ENCODE peak calls at places on chromosomes 1 and 21, in six cellular contexts. J is stomach, K is A549, B is body of pancreas, Z is suprapubic skin, A is spleen. S is an unnamed sample. For H3K4me1, the result is how much of the 10 kb centered on the place peaks cover.

GRCh38 chr1:100708476-100709062 is 11.0 kb upstream of the VCAM1 start:
- DNase-seq in J (no peak), K (no peak), B (no peak), Z (no peak), A (no peak), S (no peak)

GRCh38 chr1:54124472-54124871 is 28.3 kb downstream of the CDCP2 start:
- DNase-seq in J (peak), K (no peak), B (peak), Z (no peak), A (peak), S (peak)

GRCh38 chr1:43783671-43784205 is 76.4 kb downstream of the ST3GAL3 start:
- DNase-seq in J (no peak), K (peak), B (no peak), Z (no peak), A (no peak), S (no peak)

GRCh38 chr1:69433073-69433472 is 134.6 kb upstream of the LRRC7 start:
- DNase-seq in J (no peak), K (no peak), B (no peak), Z (no peak), A (no peak), S (no peak)

GRCh38 chr1:12708956-12709555 is 6.9 kb upstream of the AADACL3 start:
- DNase-seq in J (no peak), K (no peak), B (no peak), Z (no peak), A (no peak), S (no peak)

GRCh38 chr1:41726899-41727748 is 191.6 kb downstream of the HIVEP3 start:
- DNase-seq in J (peak), K (no peak), B (peak), Z (no peak), A (peak), S (no peak)

GRCh38 chr21:42566524-42567180 is 53.0 kb downstream of the SLC37A1 start:
- DNase-seq in J (peak), K (no peak), B (no peak), Z (peak), A (peak), S (peak)

GRCh38 chr1:215081566-215082531 is 688 bp upstream of the KCNK2 start:
- DNase-seq in J (no peak), K (no peak), B (no peak), Z (no peak), A (peak), S (no peak)

GRCh38 chr1:76068542-76068941 is 6.0 kb upstream of the ST6GALNAC3 start:
- DNase-seq in J (no peak), K (no peak), B (no peak), Z (no peak), A (no peak), S (no peak)

GRCh38 chr1:25799758-25800537 is at the start of gene SELENON:
- DNase-seq in J (peak), K (peak), B (peak), Z (no peak), A (peak), S (peak)

GRCh38 chr1:42157667-42158066 is 4.5 kb downstream of the GUCA2B start:
- DNase-seq in J (no peak), K (no peak), B (no peak), Z (no peak), A (no peak), S (no peak)

GRCh38 chr21:31730687-31731111 is 1.2 kb downstream of the SCAF4 start:
- DNase-seq in J (no peak), K (peak), B (no peak), Z (no peak), A (no peak), S (no peak)

GRCh38 chr1:220880726-220881506 is 1.7 kb downstream of the HLX start:
- DNase-seq in J (peak), K (no peak), B (peak), Z (no peak), A (peak), S (peak)

GRCh38 chr21:35737899-35738341 is 322.4 kb downstream of the SETD4 start:
- DNase-seq in J (no peak), K (no peak), B (no peak), Z (no peak), A (no peak), S (no peak)

GRCh38 chr1:47738560-47739182 is 258.5 kb downstream of the TRABD2B start:
- DNase-seq in J (peak), K (peak), B (peak), Z (peak), A (no peak), S (peak)

DNA sequence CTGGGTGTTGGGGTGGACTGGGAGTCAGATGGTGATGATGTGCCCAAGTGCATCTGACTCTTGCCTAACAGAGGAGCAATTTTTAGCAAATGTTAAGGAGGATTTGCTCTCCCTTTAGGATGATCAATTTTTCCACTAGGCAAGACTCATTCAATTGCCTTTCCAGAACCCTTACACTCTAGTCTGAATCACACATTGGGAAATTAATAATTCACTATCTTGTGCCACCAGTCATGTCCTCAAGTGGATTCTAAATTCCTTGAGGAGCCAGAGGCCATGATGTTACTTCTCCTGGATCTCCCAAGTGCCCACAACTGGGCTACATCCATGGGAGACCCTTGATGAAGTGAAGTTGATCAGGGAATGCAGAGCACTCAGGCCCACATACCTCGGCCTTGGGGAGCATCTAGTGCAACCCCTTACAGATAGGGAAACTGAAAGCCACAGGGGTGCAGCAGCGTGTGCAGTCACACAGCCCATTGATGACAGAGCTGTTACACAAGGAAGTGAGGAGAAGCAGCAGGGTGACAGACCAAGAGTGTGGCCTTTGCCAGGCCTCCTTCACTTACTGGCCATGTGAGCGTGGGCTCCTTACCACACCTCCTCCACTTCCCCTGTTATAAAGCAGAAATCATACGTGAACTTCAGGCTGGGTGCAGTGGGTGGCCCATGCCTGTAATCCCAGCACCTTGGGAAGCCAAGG is 99.9 kb upstream of the SLC44A3 start:
- DNase-seq in J (no peak), K (no peak), B (no peak), Z (no peak), A (peak), S (no peak)
- TF ChIP-seq CTCF in J (no peak), K (no peak), B (no peak), Z (no peak), A (no peak), S (no peak)

DNA sequence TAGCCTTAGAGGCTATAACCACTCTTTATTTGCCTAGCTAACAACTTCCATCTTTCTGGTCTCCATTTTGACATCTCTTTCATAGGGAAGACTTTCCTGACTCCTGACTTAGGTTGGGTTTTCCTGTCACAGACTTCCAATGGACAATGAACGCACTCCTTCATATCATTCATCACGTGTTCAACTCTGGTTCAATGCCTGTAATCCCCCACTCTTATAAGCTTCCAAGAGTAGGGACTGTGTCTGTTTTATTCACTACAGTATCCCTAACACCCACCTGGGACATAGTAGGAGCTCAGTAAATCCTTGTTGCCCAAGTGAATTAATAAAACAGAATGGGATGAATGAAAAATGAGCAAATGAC is 4.6 kb downstream of the SLAMF1 start:
- DNase-seq in J (no peak), K (no peak), B (no peak), Z (no peak), A (no peak), S (no peak)
- H3K4me1 ChIP-seq in J (under half), K (under half), B (under half), Z (under half), A (half or more), S (under half)

GRCh38 chr1:156117414-156118174 is 3.1 kb downstream of the LMNA start:
- DNase-seq in J (no peak), K (no peak), B (peak), Z (no peak), A (no peak), S (no peak)

GRCh38 chr1:156114101-156114918 is at the start of gene LMNA:
- DNase-seq in J (peak), K (peak), B (peak), Z (peak), A (peak), S (peak)

GRCh38 chr1:156114919-156115513 is 505 bp downstream of the LMNA start:
- DNase-seq in J (peak), K (no peak), B (no peak), Z (no peak), A (no peak), S (no peak)

GRCh38 chr1:156113263-156114004 is 1.1 kb upstream of the LMNA start:
- DNase-seq in J (no peak), K (no peak), B (no peak), Z (no peak), A (no peak), S (no peak)

GRCh38 chr1:156115514-156116374 is 1.2 kb downstream of the LMNA start:
- DNase-seq in J (peak), K (no peak), B (peak), Z (no peak), A (no peak), S (no peak)
- TF ChIP-seq POLR2A in J (no peak), K (no peak), B (peak), Z (peak), A (no peak), S (peak)

DNA sequence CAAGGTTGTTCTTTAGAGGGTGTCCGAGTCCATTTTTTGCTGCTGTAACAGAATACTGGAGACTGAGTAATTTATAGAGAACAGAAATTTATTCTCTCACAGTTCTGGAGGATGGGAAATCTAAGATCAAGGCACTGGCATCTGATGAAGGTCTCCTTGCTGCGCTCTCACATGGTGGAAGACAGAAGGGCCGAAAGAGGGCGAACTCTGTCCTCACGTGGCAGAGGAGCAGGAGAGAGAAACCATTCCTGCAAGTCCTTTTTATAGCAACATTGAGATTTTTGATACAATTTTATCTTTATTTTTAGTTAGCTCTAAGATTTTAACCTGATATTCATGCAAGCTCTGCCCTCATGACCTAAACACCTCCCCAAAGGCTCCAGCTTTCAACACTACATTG is 48.3 kb downstream of the ATG4C start:
- DNase-seq in J (no peak), K (no peak), B (no peak), Z (no peak), A (no peak), S (no peak)
- TF ChIP-seq CTCF in J (no peak), K (no peak), B (no peak), Z (no peak), A (no peak), S (no peak)

GRCh38 chr1:197144570-197145325 is 1.7 kb downstream of the ASPM start:
- DNase-seq in J (no peak), K (no peak), B (no peak), Z (no peak), A (no peak), S (no peak)
- H3K4me1 ChIP-seq in J (under half), K (under half), B (under half), Z (under half), A (under half), S (under half)

GRCh38 chr1:6208723-6209660 is 3.1 kb downstream of the RNF207 start:
- DNase-seq in J (peak), K (no peak), B (peak), Z (no peak), A (no peak), S (no peak)
- TF ChIP-seq POLR2A in J (no peak), K (no peak), B (no peak), Z (no peak), A (no peak), S (no peak)